ENCODE peak calls at places on chromosomes 1 and 21, in seven cellular contexts. D is H1, L is GM12878, J is SK-N-SH, B is K562, U is T47D, G is HepG2. N is an unnamed sample.

GRCh38 chr1:10815863-10816195 is 19.4 kb upstream of the CASZ1 start:
- DNase-seq in D (no peak), L (no peak), J (no peak), B (no peak), U (no peak), G (no peak), N (no peak)

GRCh38 chr1:6612641-6613360 is 730 bp upstream of the PHF13 start:
- DNase-seq in D (no peak), L (no peak), J (peak; percentile 62), B (no peak), U (peak; percentile 73), G (peak; percentile 23), N (no peak)

GRCh38 chr1:60540176-60540575 is 466.6 kb upstream of the C1orf87 start:
- DNase-seq in D (no peak), L (no peak), J (no peak), B (no peak), U (no peak), G (no peak), N (no peak)

GRCh38 chr1:244836135-244836521 is 670 bp downstream of the COX20 start:
- DNase-seq in D (no peak), L (no peak), J (peak; percentile 41), B (peak; percentile 58), U (peak; percentile 52), G (peak; percentile 13), N (no peak)

GRCh38 chr1:66386712-66387111 is 147.2 kb upstream of the SGIP1 start:
- DNase-seq in D (no peak), L (no peak), J (no peak), B (no peak), U (no peak), G (no peak), N (no peak)

GRCh38 chr1:14787604-14788003 is 189.1 kb downstream of the KAZN start:
- DNase-seq in D (no peak), L (no peak), J (no peak), B (no peak), U (no peak), G (no peak), N (no peak)

GRCh38 chr1:91501527-91501859 is 842 bp downstream of the CDC7 start:
- DNase-seq in D (no peak), L (no peak), J (peak; percentile 53), B (peak; percentile 47), U (no peak), G (no peak), N (no peak)

GRCh38 chr1:22114083-22115012 is 28.5 kb downstream of the WNT4 start:
- DNase-seq in D (no peak), L (no peak), J (peak; percentile 27), B (no peak), U (no peak), G (no peak), N (no peak)

GRCh38 chr1:208159542-208160258 is 84.5 kb downstream of the PLXNA2 start:
- DNase-seq in D (no peak), L (no peak), J (peak; percentile 74), B (peak; percentile 38), U (no peak), G (no peak), N (no peak)

GRCh38 chr1:55700359-55701130 is 485.4 kb upstream of the USP24 start:
- DNase-seq in D (no peak), L (no peak), J (no peak), B (no peak), U (no peak), G (no peak), N (no peak)

GRCh38 chr1:201675143-201675542 is 136.2 kb downstream of the NAV1 start:
- DNase-seq in D (no peak), L (no peak), J (no peak), B (no peak), U (no peak), G (no peak), N (no peak)

GRCh38 chr1:212045981-212046380 is 10.4 kb downstream of the DTL start:
- DNase-seq in D (no peak), L (no peak), J (no peak), B (no peak), U (no peak), G (no peak), N (no peak)

GRCh38 chr21:33854604-33855003 is 61.0 kb downstream of the ATP5PO start:
- DNase-seq in D (no peak), L (no peak), J (no peak), B (no peak), U (peak; percentile 20), G (peak; percentile 34), N (no peak)

GRCh38 chr1:11272842-11273594 is at the start of gene UBIAD1:
- DNase-seq in D (peak; percentile 64), L (peak; percentile 19), J (peak; percentile 98), B (peak; percentile 99), U (peak; percentile 86), G (peak; percentile 66), N (peak; percentile 71)

GRCh38 chr1:160151303-160151702 is at the start of gene ATP1A4:
- DNase-seq in D (no peak), L (no peak), J (no peak), B (no peak), U (no peak), G (no peak), N (no peak)
- TF ChIP-seq JUND in D (no peak), L (no peak), J (no peak), B (no peak), U (no peak), G (no peak), N (no peak)

GRCh38 chr1:93702828-93703183 is 21.2 kb upstream of the BCAR3 start:
- DNase-seq in D (no peak), L (no peak), J (no peak), B (no peak), U (no peak), G (no peak), N (no peak)

GRCh38 chr1:93702102-93702827 is 20.6 kb upstream of the BCAR3 start:
- DNase-seq in D (no peak), L (no peak), J (peak; percentile 74), B (no peak), U (no peak), G (no peak), N (no peak)

GRCh38 chr1:93704063-93704462 is 22.4 kb upstream of the BCAR3 start:
- DNase-seq in D (no peak), L (peak; percentile 89), J (no peak), B (no peak), U (no peak), G (no peak), N (no peak)

GRCh38 chr1:93701619-93702018 is 20.0 kb upstream of the BCAR3 start:
- DNase-seq in D (peak; percentile 31), L (no peak), J (peak; percentile 33), B (no peak), U (peak; percentile 48), G (peak; percentile 53), N (peak; percentile 97)

DNA sequence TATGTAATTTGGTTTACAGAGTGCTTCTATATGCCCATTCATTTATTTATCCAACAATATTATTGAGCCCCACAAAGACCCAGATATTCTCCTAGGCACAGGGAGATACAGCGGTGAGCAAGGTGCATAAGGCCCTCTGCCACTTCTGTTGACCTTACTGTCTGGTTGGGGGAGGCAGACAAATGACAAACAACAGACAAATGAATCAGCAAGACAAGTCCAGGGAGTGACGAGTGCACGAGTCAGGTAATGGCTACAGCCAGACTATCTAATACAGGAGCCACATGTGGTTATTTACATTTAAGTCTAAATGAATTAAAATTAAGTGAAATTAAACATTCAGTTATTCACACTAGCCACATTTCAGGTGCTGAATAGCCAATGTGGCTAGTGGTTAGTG is 22.0 kb upstream of the BCAR3 start:
- DNase-seq in D (no peak), L (no peak), J (no peak), B (peak; percentile 45), U (no peak), G (peak; percentile 83), N (no peak)
- TF ChIP-seq JUND in D (no peak), L (no peak), J (peak; percentile 31), B (no peak), U (no peak), G (no peak), N (no peak)

GRCh38 chr1:219066631-219067349 is 106.9 kb upstream of the LYPLAL1 start:
- DNase-seq in D (no peak), L (no peak), J (peak; percentile 7), B (no peak), U (peak; percentile 51), G (no peak), N (peak; percentile 33)
- TF ChIP-seq JUND in D (no peak), L (no peak), J (peak; percentile 60), B (no peak), U (no peak), G (no peak), N (no peak)

DNA sequence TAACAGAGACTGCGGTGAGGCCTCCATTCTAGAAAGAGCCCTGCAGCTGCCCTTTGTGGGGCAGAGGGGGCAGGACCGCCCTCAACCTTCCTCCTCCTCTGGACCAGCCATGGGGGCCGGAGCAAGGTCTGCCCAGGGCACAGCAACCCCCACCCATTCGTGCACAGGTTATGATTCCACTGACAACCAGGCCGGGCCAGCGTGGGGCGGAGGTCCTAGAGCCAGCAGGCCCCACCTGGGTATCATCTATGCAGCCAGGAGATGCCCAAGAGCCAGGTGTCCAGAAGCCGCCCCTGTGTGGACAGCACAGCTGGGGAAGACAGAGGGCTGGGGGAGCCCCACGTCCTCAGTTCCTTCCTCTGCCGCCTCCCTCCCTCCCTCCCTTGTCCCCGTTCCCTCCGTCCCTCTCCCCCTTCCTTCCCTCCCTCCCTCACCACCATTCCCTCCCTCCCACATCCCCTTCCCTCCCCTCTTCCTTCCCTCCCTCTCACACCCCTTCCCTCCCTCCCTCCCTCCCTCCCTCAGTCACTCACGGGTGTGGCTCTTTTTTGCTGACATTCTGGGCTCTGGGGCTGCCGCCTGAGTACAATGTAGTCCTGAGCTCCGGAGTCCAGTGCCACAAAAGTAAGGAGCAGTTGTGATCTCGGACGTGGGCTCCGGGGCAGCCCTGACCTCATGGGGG is 12.3 kb downstream of the RNF223 start:
- DNase-seq in D (no peak), L (no peak), J (no peak), B (no peak), U (no peak), G (no peak), N (no peak)
- TF ChIP-seq JUND in D (no peak), L (no peak), J (no peak), B (no peak), U (no peak), G (no peak), N (no peak)

DNA sequence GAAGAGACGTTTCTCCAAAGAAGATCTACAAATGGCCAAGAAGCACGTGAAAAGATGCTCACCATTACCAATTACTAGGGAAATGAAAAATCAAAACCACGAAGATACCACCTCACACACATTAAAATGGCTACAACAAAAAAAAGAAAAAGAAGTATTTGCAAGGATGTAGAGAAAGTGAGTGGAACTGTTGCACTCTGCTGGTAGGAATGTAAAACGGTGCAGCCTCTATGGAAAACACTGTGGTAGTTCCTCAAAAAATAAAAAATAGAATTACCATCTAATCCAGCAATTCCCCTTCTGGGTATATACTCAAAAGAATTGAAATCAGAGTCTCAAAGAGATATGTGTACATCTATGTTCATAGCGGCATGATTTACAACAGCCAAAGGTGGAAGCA is 115.4 kb upstream of the EDN2 start:
- DNase-seq in D (no peak), L (no peak), J (no peak), B (no peak), U (peak; percentile 30), G (no peak), N (no peak)
- TF ChIP-seq JUND in D (no peak), L (no peak), J (no peak), B (no peak), U (no peak), G (no peak), N (no peak)